ENCODE peak calls at places on chromosomes 11 and 22, in eight cellular contexts. B is HuH-7; T is stomach; R is stimulated activated CD4-positive, alpha-beta T cell treated with anti-CD3 and anti-CD28 coated beads, Interleukin-4, amount 100 ng/mL, for 24 hours; O is dermis blood vessel endothelial cell; S is substantia nigra; H is type B pancreatic cell; U is CD8-positive, alpha-beta T cell. V is an unnamed sample.

GRCh38 chr11:130873766-130874165 is 42.5 kb downstream of the SNX19 start:
- DNase-seq in U (no peak), R (no peak), S (no peak), O (peak; percentile 49), B (no peak), H (no peak), T (no peak), V (no peak)

GRCh38 chr22:44369241-44369652 is 56.5 kb upstream of the SHISAL1 start:
- DNase-seq in O (no peak), R (no peak), U (no peak), H (no peak), S (no peak), B (peak; percentile 24), T (no peak), V (no peak)

GRCh38 chr11:66950113-66950535 is 8.1 kb downstream of the PC start:
- DNase-seq in U (no peak), T (peak; percentile 78), H (no peak), O (peak; percentile 87), B (peak; percentile 100), R (peak; percentile 35), S (no peak), V (peak; percentile 63)

GRCh38 chr11:13052130-13052541 is 43.0 kb downstream of the RASSF10 start:
- DNase-seq in S (no peak), U (no peak), R (no peak), O (no peak), B (no peak), T (peak; percentile 66), H (no peak), V (peak; percentile 39)

GRCh38 chr11:86588566-86589090 is 83.8 kb downstream of the ME3 start:
- DNase-seq in S (no peak), B (no peak), U (no peak), R (no peak), O (peak; percentile 66), T (no peak), H (no peak), V (no peak)

GRCh38 chr11:3950996-3951662 is 95.7 kb downstream of the STIM1 start:
- DNase-seq in B (no peak), R (no peak), S (no peak), U (no peak), T (no peak), O (peak; percentile 51), H (no peak), V (no peak)

GRCh38 chr11:119671048-119671447 is 58.0 kb downstream of the NECTIN1 start:
- DNase-seq in R (no peak), S (peak; percentile 66), T (peak; percentile 48), O (peak; percentile 66), H (no peak), U (no peak), B (no peak), V (no peak)

GRCh38 chr11:128361451-128362020 is 225.8 kb downstream of the ETS1 start:
- DNase-seq in H (no peak), U (no peak), R (no peak), T (peak; percentile 51), S (no peak), O (peak; percentile 23), B (no peak), V (peak; percentile 2)

GRCh38 chr11:76654310-76654851 is 16.2 kb downstream of the LRRC32 start:
- DNase-seq in H (peak; percentile 45), B (no peak), R (no peak), U (no peak), O (no peak), S (no peak), T (peak; percentile 24), V (no peak)

GRCh38 chr11:75591966-75592365 is 29.9 kb downstream of the SERPINH1 start:
- DNase-seq in U (no peak), H (no peak), S (no peak), O (no peak), B (no peak), R (no peak), T (no peak), V (no peak)

GRCh38 chr11:5564259-5565019 is 16.1 kb upstream of the OR52H1 start:
- DNase-seq in R (no peak), S (no peak), U (no peak), O (no peak), T (no peak), B (no peak), H (no peak), V (no peak)

GRCh38 chr11:7533199-7534029 is 19.6 kb downstream of the PPFIBP2 start:
- DNase-seq in B (no peak), O (no peak), R (no peak), H (no peak), T (no peak), U (no peak), S (no peak), V (no peak)

GRCh38 chr11:61769169-61769920 is 16.9 kb downstream of the MYRF start:
- DNase-seq in B (peak; percentile 77), O (no peak), R (no peak), H (no peak), U (no peak), T (peak; percentile 92), S (no peak), V (peak; percentile 45)

GRCh38 chr11:7572001-7572712 is 58.4 kb downstream of the PPFIBP2 start:
- DNase-seq in H (no peak), U (no peak), O (peak; percentile 15), B (peak; percentile 26), T (peak; percentile 42), R (no peak), S (no peak), V (no peak)

GRCh38 chr11:126160345-126161145 is 50.9 kb downstream of the RPUSD4 start:
- DNase-seq in O (no peak), U (no peak), H (no peak), B (no peak), T (no peak), R (no peak), S (no peak), V (no peak)

GRCh38 chr11:3058753-3059664 is 1.8 kb upstream of the CARS1 start:
- DNase-seq in S (no peak), U (no peak), B (no peak), O (peak; percentile 73), H (no peak), R (no peak), T (no peak), V (peak; percentile 35)

GRCh38 chr11:47216141-47216798 is 1.5 kb downstream of the DDB2 start:
- DNase-seq in O (peak; percentile 85), S (no peak), H (no peak), T (peak; percentile 69), R (peak; percentile 80), B (no peak), U (peak; percentile 57), V (peak; percentile 73)

GRCh38 chr11:8034604-8035224 is 46.3 kb upstream of the TUB start:
- DNase-seq in O (no peak), S (no peak), R (no peak), U (no peak), H (no peak), B (no peak), T (no peak), V (no peak)

GRCh38 chr11:41486436-41486835 is 27.0 kb upstream of the LRRC4C start:
- DNase-seq in H (no peak), S (no peak), O (no peak), B (no peak), R (no peak), T (no peak), U (no peak), V (no peak)

GRCh38 chr11:95068549-95068948 is 1.8 kb downstream of the SRSF8 start:
- DNase-seq in U (peak; percentile 70), R (peak; percentile 75), B (peak; percentile 47), T (peak; percentile 81), H (no peak), S (peak; percentile 20), O (peak; percentile 96), V (peak; percentile 69)

GRCh38 chr11:116244425-116244824 is 528.4 kb downstream of the BUD13 start:
- DNase-seq in O (no peak), B (no peak), R (no peak), H (no peak), S (no peak), U (no peak), T (no peak), V (no peak)

GRCh38 chr11:124311269-124311668 is 2.5 kb downstream of the OR8D1 start:
- DNase-seq in T (no peak), U (no peak), B (no peak), O (no peak), R (no peak), S (no peak), H (no peak), V (no peak)

GRCh38 chr11:61267437-61267841 is 26.5 kb downstream of the PGA5 start:
- DNase-seq in H (no peak), B (no peak), U (no peak), R (no peak), S (no peak), T (peak; percentile 84), O (no peak), V (no peak)

GRCh38 chr11:70527429-70528045 is 129.2 kb downstream of the CTTN start:
- DNase-seq in T (no peak), H (no peak), R (no peak), B (no peak), U (no peak), O (no peak), S (no peak), V (no peak)

GRCh38 chr11:7332962-7333361 is 81.3 kb downstream of the SYT9 start:
- DNase-seq in T (no peak), H (no peak), B (no peak), R (no peak), U (no peak), S (no peak), O (no peak), V (no peak)

GRCh38 chr11:38547464-38547863 is 1949.4 kb upstream of the RAG2 start:
- DNase-seq in B (no peak), O (no peak), S (no peak), T (no peak), R (no peak), H (no peak), U (no peak), V (no peak)

V was measured in Calu3.